ENCODE peak calls at places on chromosome 12, in five cellular contexts. One of them, this sample, is unnamed.

GRCh38 chr12:124681779-124682391 is 114.5 kb upstream of the NCOR2 start:
- DNase-seq in colonic mucosa: peak
- DNase-seq in CD8-positive, alpha-beta T cell: no peak
- DNase-seq in BE2C: peak
- DNase-seq in astrocyte of the cerebellum: no peak
- DNase-seq in this sample: no peak

GRCh38 chr12:118102609-118103008 is 1.2 kb downstream of the VSIG10 start:
- DNase-seq in colonic mucosa: no peak
- DNase-seq in CD8-positive, alpha-beta T cell: no peak
- DNase-seq in BE2C: no peak
- DNase-seq in astrocyte of the cerebellum: no peak
- DNase-seq in this sample: no peak

GRCh38 chr12:53234236-53234635 is 2.2 kb upstream of the RARG start:
- DNase-seq in colonic mucosa: no peak
- DNase-seq in CD8-positive, alpha-beta T cell: no peak
- DNase-seq in BE2C: peak
- DNase-seq in astrocyte of the cerebellum: no peak
- DNase-seq in this sample: no peak

GRCh38 chr12:67155863-67156262 is 113.3 kb upstream of the CAND1 start:
- DNase-seq in colonic mucosa: no peak
- DNase-seq in CD8-positive, alpha-beta T cell: no peak
- DNase-seq in BE2C: no peak
- DNase-seq in astrocyte of the cerebellum: no peak
- DNase-seq in this sample: no peak

GRCh38 chr12:119505001-119505400 is 88.6 kb upstream of the TMEM233 start:
- DNase-seq in colonic mucosa: no peak
- DNase-seq in CD8-positive, alpha-beta T cell: no peak
- DNase-seq in BE2C: no peak
- DNase-seq in astrocyte of the cerebellum: no peak
- DNase-seq in this sample: peak

GRCh38 chr12:62698701-62699101 is 232.1 kb downstream of the MON2 start:
- DNase-seq in colonic mucosa: no peak
- DNase-seq in CD8-positive, alpha-beta T cell: no peak
- DNase-seq in BE2C: no peak
- DNase-seq in astrocyte of the cerebellum: no peak
- DNase-seq in this sample: no peak

GRCh38 chr12:106248177-106248848 is 493 bp upstream of the CKAP4 start:
- DNase-seq in colonic mucosa: peak
- DNase-seq in CD8-positive, alpha-beta T cell: no peak
- DNase-seq in BE2C: peak
- DNase-seq in astrocyte of the cerebellum: no peak
- DNase-seq in this sample: peak

GRCh38 chr12:10941916-10942607 is 3.0 kb upstream of the TAS2R14 start:
- DNase-seq in colonic mucosa: no peak
- DNase-seq in CD8-positive, alpha-beta T cell: no peak
- DNase-seq in BE2C: peak
- DNase-seq in astrocyte of the cerebellum: no peak
- DNase-seq in this sample: no peak

GRCh38 chr12:109572506-109572845 is 828 bp downstream of the MMAB start:
- DNase-seq in colonic mucosa: no peak
- DNase-seq in CD8-positive, alpha-beta T cell: no peak
- DNase-seq in BE2C: no peak
- DNase-seq in astrocyte of the cerebellum: no peak
- DNase-seq in this sample: no peak

GRCh38 chr12:50400104-50400637 is 514 bp upstream of the LARP4 start:
- DNase-seq in colonic mucosa: no peak
- DNase-seq in CD8-positive, alpha-beta T cell: no peak
- DNase-seq in BE2C: no peak
- DNase-seq in astrocyte of the cerebellum: no peak
- DNase-seq in this sample: peak

GRCh38 chr12:52229836-52230343 is 3.2 kb upstream of the KRT7 start:
- DNase-seq in colonic mucosa: no peak
- DNase-seq in CD8-positive, alpha-beta T cell: no peak
- DNase-seq in BE2C: no peak
- DNase-seq in astrocyte of the cerebellum: no peak
- DNase-seq in this sample: no peak

GRCh38 chr12:3214508-3215365 is 137.6 kb downstream of the TSPAN9 start:
- DNase-seq in colonic mucosa: no peak
- DNase-seq in CD8-positive, alpha-beta T cell: no peak
- DNase-seq in BE2C: no peak
- DNase-seq in astrocyte of the cerebellum: no peak
- DNase-seq in this sample: no peak

GRCh38 chr12:52082988-52083637 is 3.6 kb downstream of the SMIM41 start:
- DNase-seq in colonic mucosa: peak
- DNase-seq in CD8-positive, alpha-beta T cell: peak
- DNase-seq in BE2C: peak
- DNase-seq in astrocyte of the cerebellum: no peak
- DNase-seq in this sample: peak

GRCh38 chr12:27672654-27673053 is 23.6 kb upstream of the REP15 start:
- DNase-seq in colonic mucosa: no peak
- DNase-seq in CD8-positive, alpha-beta T cell: no peak
- DNase-seq in BE2C: no peak
- DNase-seq in astrocyte of the cerebellum: no peak
- DNase-seq in this sample: no peak

GRCh38 chr12:125114365-125115141 is 49.3 kb downstream of the AACS start:
- DNase-seq in colonic mucosa: no peak
- DNase-seq in CD8-positive, alpha-beta T cell: no peak
- DNase-seq in BE2C: no peak
- DNase-seq in astrocyte of the cerebellum: no peak
- DNase-seq in this sample: peak

GRCh38 chr12:90995041-90995440 is 9.7 kb downstream of the EPYC start:
- DNase-seq in colonic mucosa: no peak
- DNase-seq in CD8-positive, alpha-beta T cell: no peak
- DNase-seq in BE2C: no peak
- DNase-seq in astrocyte of the cerebellum: peak
- DNase-seq in this sample: no peak

GRCh38 chr12:78403136-78403535 is 461.4 kb upstream of the SYT1 start:
- DNase-seq in colonic mucosa: no peak
- DNase-seq in CD8-positive, alpha-beta T cell: no peak
- DNase-seq in BE2C: peak
- DNase-seq in astrocyte of the cerebellum: peak
- DNase-seq in this sample: no peak

GRCh38 chr12:25972783-25973182 is 14.3 kb downstream of the RASSF8 start:
- DNase-seq in colonic mucosa: no peak
- DNase-seq in CD8-positive, alpha-beta T cell: no peak
- DNase-seq in BE2C: no peak
- DNase-seq in astrocyte of the cerebellum: no peak
- DNase-seq in this sample: no peak

GRCh38 chr12:123761841-123762714 is at the start of gene DNAH10:
- DNase-seq in colonic mucosa: peak
- DNase-seq in CD8-positive, alpha-beta T cell: no peak
- DNase-seq in BE2C: peak
- DNase-seq in astrocyte of the cerebellum: no peak
- DNase-seq in this sample: peak

GRCh38 chr12:78406776-78407335 is 457.7 kb upstream of the SYT1 start:
- DNase-seq in colonic mucosa: no peak
- DNase-seq in CD8-positive, alpha-beta T cell: no peak
- DNase-seq in BE2C: no peak
- DNase-seq in astrocyte of the cerebellum: no peak
- DNase-seq in this sample: peak

GRCh38 chr12:129750426-129750825 is 153.4 kb downstream of the TMEM132D start:
- DNase-seq in colonic mucosa: no peak
- DNase-seq in CD8-positive, alpha-beta T cell: no peak
- DNase-seq in BE2C: no peak
- DNase-seq in astrocyte of the cerebellum: no peak
- DNase-seq in this sample: no peak

GRCh38 chr12:27622436-27623185 is 73.6 kb upstream of the REP15 start:
- DNase-seq in colonic mucosa: no peak
- DNase-seq in CD8-positive, alpha-beta T cell: no peak
- DNase-seq in BE2C: no peak
- DNase-seq in astrocyte of the cerebellum: no peak
- DNase-seq in this sample: no peak

GRCh38 chr12:52521175-52521574 is 981 bp upstream of the KRT5 start:
- DNase-seq in colonic mucosa: peak
- DNase-seq in CD8-positive, alpha-beta T cell: no peak
- DNase-seq in BE2C: no peak
- DNase-seq in astrocyte of the cerebellum: no peak
- DNase-seq in this sample: no peak

DNA sequence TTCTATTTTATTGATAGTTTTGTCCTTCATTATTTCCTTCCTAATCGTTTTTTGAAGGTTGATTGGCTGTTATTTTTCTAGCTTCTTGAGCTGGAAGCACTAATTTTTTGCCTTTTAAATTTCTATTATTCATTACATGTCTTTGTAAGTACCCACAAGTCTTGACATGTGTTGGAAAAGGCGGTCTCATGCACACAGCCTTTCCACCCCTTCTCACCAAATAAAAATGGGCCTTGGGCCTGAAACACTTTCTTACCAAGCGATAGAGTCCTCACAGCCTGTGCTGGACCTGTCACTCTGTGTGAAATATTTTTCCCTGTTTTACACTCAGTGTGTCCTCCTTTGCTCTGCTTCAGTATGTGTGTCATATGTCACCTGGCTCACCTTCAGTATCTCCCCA is 9.9 kb downstream of the ETNK1 start:
- DNase-seq in colonic mucosa: no peak
- DNase-seq in CD8-positive, alpha-beta T cell: no peak
- DNase-seq in BE2C: no peak
- DNase-seq in astrocyte of the cerebellum: no peak
- DNase-seq in this sample: no peak
- TF ChIP-seq CTCF in colonic mucosa: no peak
- TF ChIP-seq CTCF in CD8-positive, alpha-beta T cell: no peak
- TF ChIP-seq CTCF in BE2C: no peak
- TF ChIP-seq CTCF in astrocyte of the cerebellum: no peak
- TF ChIP-seq CTCF in this sample: no peak

DNA sequence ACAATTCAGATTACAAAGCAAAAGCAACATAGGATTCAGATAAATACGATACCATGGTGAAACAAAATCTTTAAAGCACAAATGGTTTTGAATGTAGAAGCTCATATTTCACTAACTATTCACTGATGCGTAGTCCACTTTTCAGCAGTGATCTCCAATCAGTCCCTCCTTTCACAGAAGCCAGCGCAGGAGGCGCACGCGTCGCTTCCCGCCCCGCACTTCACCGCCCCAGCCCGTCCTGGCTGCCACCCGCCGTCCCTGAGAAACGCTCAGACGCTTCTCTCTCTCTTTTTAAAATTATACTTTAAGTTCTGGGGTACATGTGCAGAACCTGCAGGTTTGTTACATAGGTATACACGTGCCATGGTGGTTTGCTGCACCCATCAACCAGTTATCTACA is 19.8 kb upstream of the CHFR start:
- DNase-seq in colonic mucosa: no peak
- DNase-seq in CD8-positive, alpha-beta T cell: no peak
- DNase-seq in BE2C: no peak
- DNase-seq in astrocyte of the cerebellum: no peak
- DNase-seq in this sample: no peak
- H3K4me3 ChIP-seq in colonic mucosa: no peak
- H3K4me3 ChIP-seq in CD8-positive, alpha-beta T cell: no peak
- H3K4me3 ChIP-seq in BE2C: no peak
- H3K4me3 ChIP-seq in astrocyte of the cerebellum: no peak
- H3K4me3 ChIP-seq in this sample: no peak

GRCh38 chr12:6276936-6277615 is 33.4 kb upstream of the PLEKHG6 start:
- DNase-seq in colonic mucosa: peak
- DNase-seq in CD8-positive, alpha-beta T cell: no peak
- DNase-seq in BE2C: no peak
- DNase-seq in astrocyte of the cerebellum: no peak
- DNase-seq in this sample: no peak
- TF ChIP-seq CTCF in colonic mucosa: peak
- TF ChIP-seq CTCF in CD8-positive, alpha-beta T cell: no peak
- TF ChIP-seq CTCF in BE2C: peak
- TF ChIP-seq CTCF in astrocyte of the cerebellum: peak
- TF ChIP-seq CTCF in this sample: no peak

GRCh38 chr12:14272954-14273910 is 92.2 kb upstream of the ATF7IP start:
- DNase-seq in colonic mucosa: no peak
- DNase-seq in CD8-positive, alpha-beta T cell: no peak
- DNase-seq in BE2C: no peak
- DNase-seq in astrocyte of the cerebellum: no peak
- DNase-seq in this sample: peak
- H3K4me3 ChIP-seq in colonic mucosa: no peak
- H3K4me3 ChIP-seq in CD8-positive, alpha-beta T cell: no peak
- H3K4me3 ChIP-seq in BE2C: no peak
- H3K4me3 ChIP-seq in astrocyte of the cerebellum: no peak
- H3K4me3 ChIP-seq in this sample: no peak

GRCh38 chr12:98808243-98808895 is 163.3 kb downstream of the APAF1 start:
- DNase-seq in colonic mucosa: no peak
- DNase-seq in CD8-positive, alpha-beta T cell: no peak
- DNase-seq in BE2C: no peak
- DNase-seq in astrocyte of the cerebellum: no peak
- DNase-seq in this sample: no peak

GRCh38 chr12:98799822-98800221 is 154.7 kb downstream of the APAF1 start:
- DNase-seq in colonic mucosa: no peak
- DNase-seq in CD8-positive, alpha-beta T cell: no peak
- DNase-seq in BE2C: no peak
- DNase-seq in astrocyte of the cerebellum: no peak
- DNase-seq in this sample: no peak

GRCh38 chr12:98799411-98799810 is 154.3 kb downstream of the APAF1 start:
- DNase-seq in colonic mucosa: no peak
- DNase-seq in CD8-positive, alpha-beta T cell: no peak
- DNase-seq in BE2C: no peak
- DNase-seq in astrocyte of the cerebellum: no peak
- DNase-seq in this sample: no peak

GRCh38 chr12:98803468-98804209 is 158.5 kb downstream of the APAF1 start:
- DNase-seq in colonic mucosa: no peak
- DNase-seq in CD8-positive, alpha-beta T cell: no peak
- DNase-seq in BE2C: no peak
- DNase-seq in astrocyte of the cerebellum: no peak
- DNase-seq in this sample: no peak
- TF ChIP-seq CTCF in colonic mucosa: no peak
- TF ChIP-seq CTCF in CD8-positive, alpha-beta T cell: no peak
- TF ChIP-seq CTCF in BE2C: no peak
- TF ChIP-seq CTCF in astrocyte of the cerebellum: no peak
- TF ChIP-seq CTCF in this sample: no peak

GRCh38 chr12:6820171-6820570 is 1.4 kb upstream of the GPR162 start:
- DNase-seq in colonic mucosa: no peak
- DNase-seq in CD8-positive, alpha-beta T cell: no peak
- DNase-seq in BE2C: no peak
- DNase-seq in astrocyte of the cerebellum: no peak
- DNase-seq in this sample: no peak

GRCh38 chr12:6822461-6823135 is 977 bp downstream of the GPR162 start:
- DNase-seq in colonic mucosa: no peak
- DNase-seq in CD8-positive, alpha-beta T cell: no peak
- DNase-seq in BE2C: no peak
- DNase-seq in astrocyte of the cerebellum: no peak
- DNase-seq in this sample: no peak

GRCh38 chr12:6821674-6822433 is at the start of gene GPR162:
- DNase-seq in colonic mucosa: no peak
- DNase-seq in CD8-positive, alpha-beta T cell: no peak
- DNase-seq in BE2C: peak
- DNase-seq in astrocyte of the cerebellum: no peak
- DNase-seq in this sample: no peak

GRCh38 chr12:6819069-6820030 is 2.3 kb upstream of the GPR162 start:
- DNase-seq in colonic mucosa: no peak
- DNase-seq in CD8-positive, alpha-beta T cell: no peak
- DNase-seq in BE2C: no peak
- DNase-seq in astrocyte of the cerebellum: no peak
- DNase-seq in this sample: no peak

GRCh38 chr12:6821271-6821673 is 349 bp upstream of the GPR162 start:
- DNase-seq in colonic mucosa: peak
- DNase-seq in CD8-positive, alpha-beta T cell: no peak
- DNase-seq in BE2C: peak
- DNase-seq in astrocyte of the cerebellum: no peak
- DNase-seq in this sample: no peak
- H3K4me3 ChIP-seq in colonic mucosa: peak
- H3K4me3 ChIP-seq in CD8-positive, alpha-beta T cell: no peak
- H3K4me3 ChIP-seq in BE2C: peak
- H3K4me3 ChIP-seq in astrocyte of the cerebellum: peak
- H3K4me3 ChIP-seq in this sample: no peak

This sample was measured in GM12865.